ENCODE peak calls at places on chromosomes 6 and 20, in four cellular contexts. P, Z, S and L are unnamed samples.

GRCh38 chr20:23225407-23226060 is 125.1 kb upstream of the NXT1 start:
- DNase-seq in P (no peak), Z (no peak), S (no peak), L (no peak)

GRCh38 chr20:4136078-4136966 is 121.0 kb upstream of the RNF24 start:
- DNase-seq in P (no peak), Z (no peak), S (no peak), L (no peak)

GRCh38 chr20:59585714-59586404 is 18.5 kb upstream of the PHACTR3 start:
- DNase-seq in P (no peak), Z (no peak), S (no peak), L (no peak)

GRCh38 chr6:26157150-26157837 is 70.1 kb downstream of the HFE start:
- DNase-seq in P (peak; percentile 62), Z (peak; percentile 83), S (peak; percentile 77), L (no peak)

GRCh38 chr6:150078788-150079187 is 9.9 kb upstream of the ULBP3 start:
- DNase-seq in P (no peak), Z (no peak), S (no peak), L (no peak)

GRCh38 chr20:35006009-35006408 is 50.3 kb downstream of the MYH7B start:
- DNase-seq in P (no peak), Z (no peak), S (peak; percentile 20), L (no peak)

GRCh38 chr6:100846276-100846675 is 34.9 kb downstream of the ASCC3 start:
- DNase-seq in P (no peak), Z (no peak), S (no peak), L (no peak)

GRCh38 chr6:31010393-31011060 is at the start of gene MUC22:
- DNase-seq in P (no peak), Z (no peak), S (no peak), L (no peak)

GRCh38 chr6:56528412-56528841 is 114.3 kb downstream of the DST start:
- DNase-seq in P (no peak), Z (no peak), S (no peak), L (no peak)

GRCh38 chr6:148611213-148611612 is 135.6 kb upstream of the UST start:
- DNase-seq in P (no peak), Z (no peak), S (no peak), L (no peak)

GRCh38 chr6:79810153-79810806 is 137.1 kb downstream of the ELOVL4 start:
- DNase-seq in P (peak; percentile 99), Z (peak; percentile 27), S (no peak), L (peak; percentile 99)